ENCODE peak calls at places on chromosomes 2 and 18, in six cellular contexts. Q is osteocyte, U is SK-MEL-5, P is A172, I is WTC11, Y is choroid plexus epithelial cell. V is an unnamed sample.

GRCh38 chr2:71466301-71467179 is 13.2 kb downstream of the DYSF start:
- DNase-seq in U (no peak), P (peak), I (peak), Y (no peak), Q (no peak), V (no peak)

GRCh38 chr18:44409524-44409923 is 271.2 kb upstream of the SETBP1 start:
- DNase-seq in U (no peak), Y (no peak), I (no peak), Q (no peak), P (no peak), V (no peak)

GRCh38 chr2:232937278-232937906 is 67.3 kb downstream of the SNORC start:
- DNase-seq in I (no peak), Q (no peak), Y (peak), U (no peak), P (peak), V (peak)

GRCh38 chr2:47493317-47493716 is 90.4 kb downstream of the MSH2 start:
- DNase-seq in U (no peak), I (no peak), Q (peak), P (no peak), Y (no peak), V (no peak)

GRCh38 chr2:26757873-26758789 is 6.0 kb upstream of the SLC35F6 start:
- DNase-seq in Y (peak), Q (no peak), I (peak), P (peak), U (peak), V (peak)

GRCh38 chr2:12167525-12168317 is 421.3 kb downstream of the LPIN1 start:
- DNase-seq in U (peak), Y (no peak), P (no peak), Q (no peak), I (peak), V (no peak)

GRCh38 chr18:49476664-49477411 is 10.2 kb downstream of the C18orf32 start:
- DNase-seq in Y (peak), U (peak), P (peak), Q (no peak), I (no peak), V (peak)

GRCh38 chr2:53802617-53803115 is 15.8 kb downstream of the ERLEC1 start:
- DNase-seq in P (no peak), Q (no peak), U (no peak), I (no peak), Y (peak), V (peak)

GRCh38 chr2:54918647-54919280 is 131.5 kb downstream of the RTN4 start:
- DNase-seq in Q (no peak), U (no peak), I (no peak), P (no peak), Y (no peak), V (no peak)

GRCh38 chr2:70046534-70046933 is 40.7 kb upstream of the PCBP1 start:
- DNase-seq in Q (no peak), P (no peak), U (no peak), Y (no peak), I (no peak), V (no peak)

GRCh38 chr18:50926521-50926920 is 41.3 kb upstream of the ELAC1 start:
- DNase-seq in P (no peak), U (no peak), Q (no peak), Y (no peak), I (no peak), V (no peak)

V was measured in IMR-90.